ENCODE peak calls at places on chromosomes 3 and 15, in seven cellular contexts. H, G, T, C, L, V and Y are unnamed samples.

GRCh38 chr3:70927239-70927638 is 614.8 kb upstream of the MDFIC2 start:
- DNase-seq in H (no peak), G (no peak), T (no peak), C (no peak), L (no peak), V (no peak), Y (no peak)

GRCh38 chr15:47517737-47518136 is 199.6 kb upstream of the SEMA6D start:
- DNase-seq in H (no peak), G (no peak), T (peak), C (no peak), L (no peak), V (no peak), Y (no peak)

GRCh38 chr15:86135030-86135429 is 55.4 kb downstream of the AGBL1 start:
- DNase-seq in H (no peak), G (no peak), T (no peak), C (no peak), L (no peak), V (no peak), Y (no peak)

GRCh38 chr15:90165659-90166489 is 35.3 kb upstream of the SEMA4B start:
- DNase-seq in H (no peak), G (peak), T (no peak), C (no peak), L (peak), V (no peak), Y (peak)

GRCh38 chr3:128549283-128550112 is 56.5 kb upstream of the GATA2 start:
- DNase-seq in H (no peak), G (no peak), T (no peak), C (no peak), L (peak), V (no peak), Y (peak)

GRCh38 chr3:120791958-120792357 is 49.4 kb downstream of the GTF2E1 start:
- DNase-seq in H (no peak), G (no peak), T (no peak), C (no peak), L (no peak), V (no peak), Y (no peak)

GRCh38 chr15:68313501-68314390 is 36.2 kb downstream of the FEM1B start:
- DNase-seq in H (no peak), G (peak), T (no peak), C (no peak), L (no peak), V (no peak), Y (no peak)

GRCh38 chr3:151404316-151404715 is 19.8 kb upstream of the P2RY12 start:
- DNase-seq in H (no peak), G (no peak), T (no peak), C (no peak), L (peak), V (no peak), Y (no peak)

GRCh38 chr15:36671017-36671416 is 91.6 kb downstream of the CDIN1 start:
- DNase-seq in H (no peak), G (no peak), T (no peak), C (no peak), L (no peak), V (no peak), Y (no peak)

GRCh38 chr15:96230557-96231181 is 99.8 kb upstream of the NR2F2 start:
- DNase-seq in H (no peak), G (no peak), T (no peak), C (no peak), L (peak), V (no peak), Y (no peak)

GRCh38 chr3:17340261-17340660 is 402.2 kb downstream of the TBC1D5 start:
- DNase-seq in H (no peak), G (no peak), T (no peak), C (no peak), L (no peak), V (no peak), Y (no peak)

GRCh38 chr15:84962975-84963374 is 18.7 kb upstream of the PDE8A start:
- DNase-seq in H (no peak), G (no peak), T (no peak), C (no peak), L (no peak), V (no peak), Y (no peak)

GRCh38 chr3:21754839-21755238 is 3.8 kb upstream of the ZNF385D start:
- DNase-seq in H (no peak), G (no peak), T (no peak), C (no peak), L (no peak), V (no peak), Y (no peak)